ENCODE peak calls at places on chromosomes 2 and 18, in four cellular contexts. One of them, this sample, is unnamed.

GRCh38 chr2:188322569-188323531 is 31.2 kb downstream of the GULP1 start:
- DNase-seq in A549: no peak
- DNase-seq in PC-9: no peak
- DNase-seq in cardiac fibroblast: peak
- DNase-seq in this sample: no peak

GRCh38 chr2:228700638-228701037 is 519.2 kb upstream of the SPHKAP start:
- DNase-seq in A549: no peak
- DNase-seq in PC-9: no peak
- DNase-seq in cardiac fibroblast: peak
- DNase-seq in this sample: no peak

GRCh38 chr2:203869610-203870042 is 2.1 kb downstream of the CTLA4 start:
- DNase-seq in A549: no peak
- DNase-seq in PC-9: no peak
- DNase-seq in cardiac fibroblast: no peak
- DNase-seq in this sample: no peak

GRCh38 chr2:189298038-189298437 is 118.5 kb upstream of the COL5A2 start:
- DNase-seq in A549: no peak
- DNase-seq in PC-9: no peak
- DNase-seq in cardiac fibroblast: no peak
- DNase-seq in this sample: no peak

GRCh38 chr2:1854747-1855146 is 110.4 kb upstream of the PXDN start:
- DNase-seq in A549: peak
- DNase-seq in PC-9: no peak
- DNase-seq in cardiac fibroblast: peak
- DNase-seq in this sample: peak

GRCh38 chr18:61308795-61309393 is 24.3 kb upstream of the CDH20 start:
- DNase-seq in A549: no peak
- DNase-seq in PC-9: no peak
- DNase-seq in cardiac fibroblast: no peak
- DNase-seq in this sample: no peak

GRCh38 chr18:74268933-74269620 is 22.7 kb downstream of the CYB5A start:
- DNase-seq in A549: no peak
- DNase-seq in PC-9: no peak
- DNase-seq in cardiac fibroblast: peak
- DNase-seq in this sample: no peak

GRCh38 chr2:154507186-154507585 is 191.3 kb upstream of the KCNJ3 start:
- DNase-seq in A549: no peak
- DNase-seq in PC-9: no peak
- DNase-seq in cardiac fibroblast: no peak
- DNase-seq in this sample: no peak

GRCh38 chr2:128645631-128646030 is 327.0 kb upstream of the HS6ST1 start:
- DNase-seq in A549: no peak
- DNase-seq in PC-9: no peak
- DNase-seq in cardiac fibroblast: no peak
- DNase-seq in this sample: no peak

GRCh38 chr2:23651187-23651983 is 266.4 kb downstream of the KLHL29 start:
- DNase-seq in A549: no peak
- DNase-seq in PC-9: peak
- DNase-seq in cardiac fibroblast: peak
- DNase-seq in this sample: peak

GRCh38 chr2:72157871-72158771 is 10.5 kb upstream of the CYP26B1 start:
- DNase-seq in A549: no peak
- DNase-seq in PC-9: no peak
- DNase-seq in cardiac fibroblast: no peak
- DNase-seq in this sample: no peak

GRCh38 chr18:37578886-37579513 is 13.4 kb upstream of the CELF4 start:
- DNase-seq in A549: peak
- DNase-seq in PC-9: no peak
- DNase-seq in cardiac fibroblast: peak
- DNase-seq in this sample: no peak

GRCh38 chr2:217943379-217944321 is 59.1 kb downstream of the TNS1 start:
- DNase-seq in A549: peak
- DNase-seq in PC-9: peak
- DNase-seq in cardiac fibroblast: peak
- DNase-seq in this sample: no peak

GRCh38 chr2:71668326-71669057 is 215.1 kb downstream of the DYSF start:
- DNase-seq in A549: no peak
- DNase-seq in PC-9: no peak
- DNase-seq in cardiac fibroblast: no peak
- DNase-seq in this sample: no peak

GRCh38 chr18:13003466-13003896 is 12.3 kb downstream of the CEP192 start:
- DNase-seq in A549: peak
- DNase-seq in PC-9: no peak
- DNase-seq in cardiac fibroblast: peak
- DNase-seq in this sample: no peak

GRCh38 chr2:71923887-71924533 is 223.7 kb downstream of the CYP26B1 start:
- DNase-seq in A549: peak
- DNase-seq in PC-9: peak
- DNase-seq in cardiac fibroblast: peak
- DNase-seq in this sample: peak

GRCh38 chr2:192051533-192051932 is 143.2 kb downstream of the TMEFF2 start:
- DNase-seq in A549: no peak
- DNase-seq in PC-9: no peak
- DNase-seq in cardiac fibroblast: no peak
- DNase-seq in this sample: no peak

GRCh38 chr2:32479224-32479623 is 122.4 kb downstream of the BIRC6 start:
- DNase-seq in A549: no peak
- DNase-seq in PC-9: no peak
- DNase-seq in cardiac fibroblast: peak
- DNase-seq in this sample: no peak

GRCh38 chr2:138359532-138359931 is 142.0 kb upstream of the SPOPL start:
- DNase-seq in A549: no peak
- DNase-seq in PC-9: no peak
- DNase-seq in cardiac fibroblast: no peak
- DNase-seq in this sample: no peak

GRCh38 chr2:903223-903900 is 47.3 kb upstream of the SNTG2 start:
- DNase-seq in A549: no peak
- DNase-seq in PC-9: no peak
- DNase-seq in cardiac fibroblast: no peak
- DNase-seq in this sample: no peak

GRCh38 chr2:140597836-140598235 is 1533.0 kb downstream of the LRP1B start:
- DNase-seq in A549: no peak
- DNase-seq in PC-9: no peak
- DNase-seq in cardiac fibroblast: no peak
- DNase-seq in this sample: no peak

GRCh38 chr2:142974288-142975024 is 97.0 kb downstream of the KYNU start:
- DNase-seq in A549: no peak
- DNase-seq in PC-9: peak
- DNase-seq in cardiac fibroblast: peak
- DNase-seq in this sample: no peak

GRCh38 chr2:241940329-241940728 is 70.8 kb downstream of the RTP5 start:
- DNase-seq in A549: no peak
- DNase-seq in PC-9: no peak
- DNase-seq in cardiac fibroblast: no peak
- DNase-seq in this sample: no peak

GRCh38 chr2:25305809-25306208 is 35.9 kb downstream of the DNMT3A start:
- DNase-seq in A549: no peak
- DNase-seq in PC-9: peak
- DNase-seq in cardiac fibroblast: peak
- DNase-seq in this sample: no peak

GRCh38 chr2:188785515-188785914 is 188.7 kb upstream of the COL3A1 start:
- DNase-seq in A549: no peak
- DNase-seq in PC-9: no peak
- DNase-seq in cardiac fibroblast: peak
- DNase-seq in this sample: no peak

GRCh38 chr18:45792551-45793294 is 32.8 kb upstream of the SIGLEC15 start:
- DNase-seq in A549: no peak
- DNase-seq in PC-9: peak
- DNase-seq in cardiac fibroblast: peak
- DNase-seq in this sample: no peak

GRCh38 chr2:1884933-1885580 is 140.7 kb upstream of the PXDN start:
- DNase-seq in A549: no peak
- DNase-seq in PC-9: no peak
- DNase-seq in cardiac fibroblast: peak
- DNase-seq in this sample: no peak

GRCh38 chr2:47725808-47726207 is 57.1 kb upstream of the MSH6 start:
- DNase-seq in A549: no peak
- DNase-seq in PC-9: no peak
- DNase-seq in cardiac fibroblast: peak
- DNase-seq in this sample: no peak

GRCh38 chr18:820591-821170 is 8.6 kb upstream of the YES1 start:
- DNase-seq in A549: no peak
- DNase-seq in PC-9: no peak
- DNase-seq in cardiac fibroblast: no peak
- DNase-seq in this sample: no peak

GRCh38 chr18:35289293-35290069 is 548 bp downstream of the ZSCAN30 start:
- DNase-seq in A549: no peak
- DNase-seq in PC-9: no peak
- DNase-seq in cardiac fibroblast: peak
- DNase-seq in this sample: no peak

GRCh38 chr18:5266721-5267120 is 28.8 kb downstream of the ZBTB14 start:
- DNase-seq in A549: no peak
- DNase-seq in PC-9: no peak
- DNase-seq in cardiac fibroblast: no peak
- DNase-seq in this sample: no peak

GRCh38 chr2:149732001-149732685 is 144.6 kb upstream of the MMADHC start:
- DNase-seq in A549: peak
- DNase-seq in PC-9: peak
- DNase-seq in cardiac fibroblast: peak
- DNase-seq in this sample: no peak

GRCh38 chr2:71102981-71103681 is 26.9 kb downstream of the MCEE start:
- DNase-seq in A549: no peak
- DNase-seq in PC-9: no peak
- DNase-seq in cardiac fibroblast: no peak
- DNase-seq in this sample: no peak

GRCh38 chr18:56112013-56112749 is 524.2 kb upstream of the TCF4 start:
- DNase-seq in A549: no peak
- DNase-seq in PC-9: peak
- DNase-seq in cardiac fibroblast: peak
- DNase-seq in this sample: no peak

GRCh38 chr18:12975488-12975887 is 15.7 kb upstream of the CEP192 start:
- DNase-seq in A549: no peak
- DNase-seq in PC-9: no peak
- DNase-seq in cardiac fibroblast: no peak
- DNase-seq in this sample: no peak

GRCh38 chr2:151999058-151999457 is 99.8 kb downstream of the CACNB4 start:
- DNase-seq in A549: peak
- DNase-seq in PC-9: peak
- DNase-seq in cardiac fibroblast: peak
- DNase-seq in this sample: peak

DNA sequence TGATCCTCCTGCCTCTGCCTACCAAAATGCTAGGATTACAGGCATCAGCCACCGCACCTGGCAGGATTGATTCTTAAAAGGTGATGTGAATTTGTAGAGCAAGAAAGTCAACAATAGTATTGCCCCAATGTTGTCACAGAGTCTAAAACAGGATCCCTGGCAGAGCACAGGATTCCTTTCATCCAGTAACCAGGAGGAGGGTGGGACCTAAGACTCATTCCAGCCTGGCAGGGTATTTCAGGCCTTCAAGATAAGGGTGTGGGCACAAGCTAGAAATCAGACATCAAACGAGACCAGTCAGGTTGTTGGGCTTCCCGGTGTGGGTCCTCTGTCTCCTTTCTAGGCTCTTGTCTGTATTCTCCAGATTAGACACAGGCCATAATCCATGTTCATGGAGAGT is 511.4 kb downstream of the BCL11A start:
- DNase-seq in A549: no peak
- DNase-seq in PC-9: no peak
- DNase-seq in cardiac fibroblast: no peak
- DNase-seq in this sample: no peak
- H3K4me3 ChIP-seq in A549: no peak
- H3K4me3 ChIP-seq in PC-9: no peak
- H3K4me3 ChIP-seq in cardiac fibroblast: no peak
- H3K4me3 ChIP-seq in this sample: no peak

DNA sequence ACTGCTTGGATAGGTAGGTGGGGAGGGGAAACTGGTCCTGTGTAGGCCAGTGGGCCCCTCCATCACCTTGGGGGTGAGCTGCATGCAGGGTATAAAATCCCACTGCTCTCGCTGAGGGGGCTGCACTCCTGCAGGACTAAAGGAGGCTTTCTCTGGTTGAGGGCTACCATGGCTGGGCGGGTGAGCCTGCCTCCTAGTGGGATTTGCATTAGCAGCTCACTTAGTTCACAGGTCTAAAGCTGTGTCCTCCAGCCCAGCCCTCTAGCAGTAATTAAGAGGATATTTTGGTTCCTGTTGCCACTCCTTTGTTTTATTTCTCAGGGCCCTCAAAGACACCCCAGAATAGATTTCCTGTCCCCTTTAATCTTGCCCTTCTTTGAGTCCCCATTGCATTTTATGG is 24.6 kb downstream of the TMEM127 start:
- DNase-seq in A549: no peak
- DNase-seq in PC-9: no peak
- DNase-seq in cardiac fibroblast: no peak
- DNase-seq in this sample: no peak
- TF ChIP-seq CTCF in A549: no peak
- TF ChIP-seq CTCF in PC-9: no peak
- TF ChIP-seq CTCF in cardiac fibroblast: no peak
- TF ChIP-seq CTCF in this sample: no peak

DNA sequence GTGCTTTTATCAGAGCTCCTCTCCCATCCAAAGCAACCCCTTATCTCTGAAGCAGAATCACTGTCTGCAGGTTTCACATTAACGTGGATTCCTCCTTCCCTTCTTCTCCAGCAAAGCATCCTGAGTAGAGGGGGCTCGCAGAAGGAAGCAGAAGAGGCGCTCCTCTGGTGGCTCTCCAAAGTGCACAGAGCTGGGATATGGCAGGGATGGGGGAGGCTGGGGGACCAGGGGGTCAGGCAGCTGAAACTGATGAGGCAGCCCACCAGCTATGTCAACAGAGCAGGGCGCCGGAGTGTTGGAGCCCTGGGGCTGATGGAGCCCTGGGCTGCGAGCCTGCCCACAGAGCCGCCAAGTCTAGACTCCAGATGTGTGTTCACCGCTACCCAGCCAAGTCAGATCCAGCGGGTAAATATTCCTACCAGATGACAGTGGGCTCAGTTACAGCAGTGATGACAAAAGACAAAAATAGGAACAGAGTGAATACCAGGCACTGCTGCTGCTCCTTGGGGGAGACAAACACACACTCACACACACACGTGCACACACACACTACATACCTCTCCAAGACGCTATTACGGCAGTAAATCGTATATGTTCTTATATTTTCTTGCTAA is 678.3 kb upstream of the ID2 start:
- DNase-seq in A549: no peak
- DNase-seq in PC-9: no peak
- DNase-seq in cardiac fibroblast: peak
- DNase-seq in this sample: no peak
- H3K4me3 ChIP-seq in A549: no peak
- H3K4me3 ChIP-seq in PC-9: no peak
- H3K4me3 ChIP-seq in cardiac fibroblast: no peak
- H3K4me3 ChIP-seq in this sample: no peak

DNA sequence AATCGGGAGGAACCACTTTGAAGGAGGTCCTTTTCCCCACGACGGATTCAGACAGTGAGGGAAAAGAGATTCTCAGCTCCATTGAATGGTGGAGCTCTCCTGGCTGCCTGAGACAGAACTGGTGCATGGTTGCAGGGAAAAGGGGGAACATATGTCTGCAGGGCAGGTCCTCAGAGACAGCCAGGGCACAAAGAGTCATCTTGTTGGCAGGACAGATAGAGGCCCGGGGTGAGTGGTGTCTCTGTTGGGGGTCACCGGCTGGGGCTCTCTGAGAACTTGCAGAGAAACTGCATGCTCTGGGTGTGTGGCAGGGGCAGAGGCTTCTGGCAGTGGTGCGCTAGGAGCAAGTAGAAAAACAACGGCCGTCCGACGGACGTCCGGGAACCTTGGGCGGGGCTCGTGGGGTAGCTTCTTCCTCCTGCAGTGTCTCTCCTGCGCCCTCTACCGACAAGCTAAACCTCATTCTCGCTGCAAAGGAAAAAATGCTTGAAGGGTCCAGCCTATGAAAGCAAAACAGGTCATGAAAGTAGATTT is 94.3 kb downstream of the CDCA7 start:
- DNase-seq in A549: peak
- DNase-seq in PC-9: peak
- DNase-seq in cardiac fibroblast: peak
- DNase-seq in this sample: peak
- TF ChIP-seq CTCF in A549: peak
- TF ChIP-seq CTCF in PC-9: peak
- TF ChIP-seq CTCF in cardiac fibroblast: peak
- TF ChIP-seq CTCF in this sample: peak